ENCODE peak calls at places on chromosome 9, in six cellular contexts. R is thyroid gland, U is anterior cingulate cortex, G is A549, K is ACHN, X is A172. T is an unnamed sample.

GRCh38 chr9:79387091-79387490 is 184.7 kb upstream of the TLE4 start:
- DNase-seq in R (no peak), U (no peak), X (peak; percentile 47), G (no peak), K (no peak), T (no peak)

GRCh38 chr9:80143899-80144298 is 572.1 kb downstream of the TLE4 start:
- DNase-seq in G (no peak), X (no peak), R (no peak), U (no peak), K (no peak), T (no peak)

GRCh38 chr9:129580211-129580915 is 40.5 kb downstream of the C9orf50 start:
- DNase-seq in G (no peak), R (no peak), K (no peak), U (no peak), X (peak; percentile 36), T (no peak)

GRCh38 chr9:17813798-17814197 is 234.9 kb downstream of the SH3GL2 start:
- DNase-seq in R (no peak), U (no peak), G (no peak), K (no peak), X (no peak), T (no peak)

GRCh38 chr9:35791321-35791921 is at the start of gene NPR2:
- DNase-seq in G (no peak), R (peak; percentile 43), U (no peak), K (no peak), X (no peak), T (no peak)

GRCh38 chr9:80649001-80649420 is 1040.3 kb downstream of the TLE1 start:
- DNase-seq in K (peak; percentile 34), R (peak; percentile 34), U (no peak), X (peak; percentile 71), G (no peak), T (no peak)

GRCh38 chr9:93644397-93645088 is 68.2 kb downstream of the PHF2 start:
- DNase-seq in R (no peak), U (no peak), K (no peak), G (no peak), X (no peak), T (no peak)

GRCh38 chr9:536597-537511 is 304.6 kb upstream of the DMRT1 start:
- DNase-seq in U (no peak), X (no peak), K (no peak), R (no peak), G (no peak), T (no peak)

GRCh38 chr9:126160067-126160853 is 166.4 kb upstream of the MVB12B start:
- DNase-seq in U (no peak), K (no peak), G (no peak), R (no peak), X (no peak), T (no peak)

GRCh38 chr9:94928271-94928670 is 201.8 kb downstream of the AOPEP start:
- DNase-seq in R (no peak), X (no peak), U (no peak), G (no peak), K (no peak), T (no peak)

GRCh38 chr9:86308687-86309086 is 26.3 kb upstream of the ISCA1 start:
- DNase-seq in U (no peak), X (no peak), K (no peak), R (no peak), G (no peak), T (no peak)

GRCh38 chr9:93427655-93428379 is 23.7 kb upstream of the FAM120A start:
- DNase-seq in X (no peak), K (peak; percentile 4), G (no peak), U (no peak), R (no peak), T (no peak)

GRCh38 chr9:131181091-131181681 is 55.8 kb downstream of the NUP214 start:
- DNase-seq in U (no peak), K (no peak), X (no peak), G (no peak), R (no peak), T (peak; percentile 23)

GRCh38 chr9:86667307-86667706 is 280.0 kb downstream of the GAS1 start:
- DNase-seq in K (no peak), R (no peak), G (no peak), U (no peak), X (peak; percentile 62), T (peak; percentile 50)